ENCODE peak calls at places on chromosomes 4 and X, in four cellular contexts. One of them, this sample, is unnamed.

GRCh38 chrX:99172958-99173357 is 1237.1 kb downstream of the PCDH19 start:
- DNase-seq in ureter: no peak
- DNase-seq in coronary artery: no peak
- DNase-seq in NCI-H774: no peak
- DNase-seq in this sample: peak; percentile 2

GRCh38 chr4:105765690-105766407 is 57.3 kb downstream of the GSTCD start:
- DNase-seq in coronary artery: no peak
- DNase-seq in NCI-H774: no peak
- DNase-seq in ureter: no peak
- DNase-seq in this sample: no peak

GRCh38 chr4:182938213-182938645 is 21.0 kb upstream of the DCTD start:
- DNase-seq in NCI-H774: peak; percentile 12
- DNase-seq in ureter: peak; percentile 78
- DNase-seq in coronary artery: peak; percentile 79
- DNase-seq in this sample: peak; percentile 88

GRCh38 chr4:104395219-104395618 is 99.5 kb downstream of the CXXC4 start:
- DNase-seq in NCI-H774: peak; percentile 41
- DNase-seq in coronary artery: no peak
- DNase-seq in ureter: no peak
- DNase-seq in this sample: no peak

GRCh38 chr4:181858746-181859145 is 384.5 kb upstream of the TENM3 start:
- DNase-seq in ureter: no peak
- DNase-seq in NCI-H774: no peak
- DNase-seq in coronary artery: no peak
- DNase-seq in this sample: no peak

GRCh38 chrX:8971116-8971515 is 62.8 kb downstream of the FAM9B start:
- DNase-seq in ureter: no peak
- DNase-seq in NCI-H774: no peak
- DNase-seq in coronary artery: no peak
- DNase-seq in this sample: no peak

GRCh38 chr4:86870442-86871069 is 21.4 kb upstream of the SLC10A6 start:
- DNase-seq in coronary artery: no peak
- DNase-seq in ureter: no peak
- DNase-seq in NCI-H774: no peak
- DNase-seq in this sample: no peak

GRCh38 chr4:52996261-52997131 is 134.4 kb downstream of the RASL11B start:
- DNase-seq in ureter: no peak
- DNase-seq in coronary artery: peak; percentile 83
- DNase-seq in NCI-H774: no peak
- DNase-seq in this sample: no peak

GRCh38 chr4:29336851-29337250 is 1383.3 kb upstream of the PCDH7 start:
- DNase-seq in ureter: no peak
- DNase-seq in NCI-H774: no peak
- DNase-seq in coronary artery: no peak
- DNase-seq in this sample: no peak

GRCh38 chrX:106726485-106727437 is at the start of gene RNF128:
- DNase-seq in NCI-H774: peak; percentile 65
- DNase-seq in ureter: peak; percentile 50
- DNase-seq in coronary artery: no peak
- DNase-seq in this sample: peak; percentile 46

GRCh38 chr4:53654300-53654758 is 63.0 kb upstream of the LNX1 start:
- DNase-seq in ureter: no peak
- DNase-seq in coronary artery: no peak
- DNase-seq in NCI-H774: no peak
- DNase-seq in this sample: no peak

GRCh38 chr4:48799157-48799556 is 19.1 kb upstream of the FRYL start:
- DNase-seq in NCI-H774: no peak
- DNase-seq in coronary artery: no peak
- DNase-seq in ureter: no peak
- DNase-seq in this sample: no peak

This sample was measured in endothelial cell.